ENCODE peak calls at places on chromosomes 12 and 14, in seven cellular contexts. B is IMR-90, E is heart left ventricle, H is colonic mucosa, P is psoas muscle, J is pancreas, Q is lower lobe of right lung. D is an unnamed sample. For H3K9me3, the result is how much of the 10 kb centered on the place peaks cover.

GRCh38 chr12:17478908-17479673 is 610.9 kb downstream of the RERGL start:
- DNase-seq in H (no peak), B (no peak), P (no peak), Q (no peak), E (no peak), J (no peak), D (no peak)

GRCh38 chr12:21940972-21941521 is at the start of gene ABCC9:
- DNase-seq in Q (peak), P (peak), E (peak), J (peak), H (peak), B (peak), D (no peak)

GRCh38 chr12:112964067-112964670 is 14.2 kb upstream of the OAS2 start:
- DNase-seq in Q (no peak), H (no peak), P (no peak), B (no peak), E (no peak), J (no peak), D (no peak)

GRCh38 chr12:82176761-82177490 is 181.3 kb downstream of the CCDC59 start:
- DNase-seq in Q (no peak), J (no peak), P (no peak), B (no peak), E (no peak), H (no peak), D (no peak)

GRCh38 chr14:98808494-98809407 is 463.2 kb downstream of the BCL11B start:
- DNase-seq in J (no peak), E (no peak), Q (no peak), H (no peak), B (no peak), P (no peak), D (no peak)

GRCh38 chr12:124143726-124144125 is 151.2 kb upstream of the RFLNA start:
- DNase-seq in J (no peak), Q (no peak), B (no peak), E (no peak), P (no peak), H (no peak), D (no peak)

GRCh38 chr14:22472466-22472865 is 116.6 kb downstream of the DAD1 start:
- DNase-seq in H (no peak), E (no peak), B (no peak), P (no peak), Q (no peak), J (no peak), D (no peak)

GRCh38 chr14:99786423-99787051 is 6.7 kb upstream of the EML1 start:
- DNase-seq in H (no peak), B (no peak), J (no peak), P (no peak), Q (no peak), E (peak), D (no peak)

GRCh38 chr12:442235-442884 is 17.4 kb upstream of the B4GALNT3 start:
- DNase-seq in P (no peak), B (peak), E (no peak), J (no peak), Q (no peak), H (peak), D (peak)

GRCh38 chr12:79364197-79364596 is 326.6 kb downstream of the PAWR start:
- DNase-seq in P (no peak), E (no peak), J (no peak), H (no peak), Q (no peak), B (no peak), D (no peak)

GRCh38 chr12:34405286-34406227 is 383.3 kb downstream of the ALG10 start:
- DNase-seq in E (peak), P (peak), B (no peak), Q (peak), J (peak), H (peak), D (peak)

GRCh38 chr12:1779783-1780182 is 40.6 kb upstream of the LRTM2 start:
- DNase-seq in Q (no peak), B (peak), H (no peak), E (no peak), J (no peak), P (no peak), D (no peak)

GRCh38 chr14:61484826-61485584 is 163.6 kb downstream of the PRKCH start:
- DNase-seq in J (peak), Q (no peak), H (no peak), E (no peak), P (no peak), B (no peak), D (peak)

GRCh38 chr12:96015672-96016071 is 19.5 kb upstream of the HAL start:
- DNase-seq in J (no peak), H (peak), P (peak), Q (no peak), B (peak), E (no peak), D (no peak)

GRCh38 chr12:81167694-81168093 is 89.8 kb downstream of the ACSS3 start:
- DNase-seq in J (no peak), B (peak), P (no peak), E (no peak), Q (no peak), H (no peak), D (no peak)

GRCh38 chr14:86296173-86296572 is 766.2 kb downstream of the FLRT2 start:
- DNase-seq in J (no peak), H (no peak), E (no peak), Q (no peak), P (no peak), B (peak), D (no peak)

GRCh38 chr14:72515779-72516770 is 377.8 kb downstream of the DPF3 start:
- DNase-seq in H (no peak), J (no peak), P (no peak), B (peak), E (no peak), Q (no peak), D (no peak)

GRCh38 chr14:103688906-103689902 is 26.0 kb downstream of the XRCC3 start:
- DNase-seq in Q (peak), J (no peak), B (no peak), E (peak), H (no peak), P (no peak), D (no peak)

GRCh38 chr14:94360945-94361565 is 27.3 kb downstream of the SERPINA1 start:
- DNase-seq in Q (no peak), H (no peak), E (no peak), B (no peak), J (no peak), P (no peak), D (no peak)

GRCh38 chr14:20195911-20196310 is 5.2 kb downstream of the OR11G2 start:
- DNase-seq in P (no peak), J (no peak), E (no peak), Q (no peak), H (no peak), B (no peak), D (no peak)

GRCh38 chr14:20194101-20194500 is 3.4 kb downstream of the OR11G2 start:
- DNase-seq in E (no peak), Q (no peak), B (no peak), J (no peak), P (no peak), H (no peak), D (no peak)

GRCh38 chr14:20190596-20190995 is at the start of gene OR11G2:
- DNase-seq in P (no peak), J (no peak), B (no peak), E (no peak), Q (no peak), H (no peak), D (no peak)

GRCh38 chr14:20191396-20191795 is 700 bp downstream of the OR11G2 start:
- DNase-seq in E (no peak), Q (no peak), H (no peak), B (no peak), J (no peak), P (no peak), D (no peak)
- H3K9me3 ChIP-seq in E (under half), Q (under half), H (under half), B (under half), J (under half), P (under half), D (under half)

GRCh38 chr12:133165776-133166175 is 15.5 kb upstream of the ZNF268 start:
- DNase-seq in P (no peak), E (no peak), Q (no peak), H (no peak), B (no peak), J (no peak), D (no peak)
- H3K9me3 ChIP-seq in P (half or more), E (half or more), Q (half or more), H (under half), B (under half), J (under half), D (under half)

DNA sequence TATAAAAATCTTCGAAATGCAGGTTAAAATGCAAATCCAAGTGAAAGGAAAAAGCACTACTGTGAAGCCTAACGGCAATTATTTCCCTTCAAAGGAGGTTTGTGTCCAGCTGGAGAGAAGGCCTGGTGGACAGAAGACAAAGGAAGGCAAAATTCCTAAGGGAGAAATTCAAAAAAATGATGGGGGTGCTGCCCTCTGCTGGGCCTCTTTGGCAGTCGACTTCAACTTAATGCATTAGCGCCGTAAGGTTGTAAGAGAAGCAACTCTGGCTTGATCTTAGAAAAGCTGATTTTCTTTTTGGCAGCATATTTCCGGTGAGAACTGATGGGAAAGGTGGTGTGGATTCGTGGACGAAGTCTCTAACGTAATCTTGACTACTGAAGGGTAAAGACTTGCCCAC is 34.3 kb upstream of the CHFR start:
- DNase-seq in B (no peak), P (no peak), Q (no peak), E (no peak), H (no peak), J (no peak), D (no peak)
- H3K9me3 ChIP-seq in B (half or more), P (half or more), Q (half or more), E (half or more), H (under half), J (under half), D (half or more)

GRCh38 chr14:51643137-51643536 is 8.6 kb upstream of the FRMD6 start:
- DNase-seq in E (no peak), P (no peak), B (peak), J (no peak), Q (no peak), H (no peak), D (no peak)

GRCh38 chr14:51639668-51640316 is 11.9 kb upstream of the FRMD6 start:
- DNase-seq in E (no peak), H (no peak), B (no peak), P (no peak), Q (no peak), J (no peak), D (no peak)

GRCh38 chr14:51648296-51648695 is 3.4 kb upstream of the FRMD6 start:
- DNase-seq in P (no peak), B (no peak), J (no peak), Q (no peak), H (no peak), E (no peak), D (no peak)

GRCh38 chr14:51644215-51644969 is 7.3 kb upstream of the FRMD6 start:
- DNase-seq in J (no peak), Q (no peak), H (no peak), E (no peak), B (peak), P (no peak), D (no peak)
- H3K9me3 ChIP-seq in J (under half), Q (under half), H (under half), E (under half), B (under half), P (under half), D (under half)

GRCh38 chr12:38161123-38162000 is 155.2 kb upstream of the ALG10B start:
- DNase-seq in J (no peak), P (no peak), B (no peak), H (no peak), E (no peak), Q (no peak), D (no peak)
- H3K9me3 ChIP-seq in J (under half), P (under half), B (half or more), H (under half), E (under half), Q (under half), D (under half)

D was measured in PC-9.